ENCODE peak calls at places on chromosome 6, in six cellular contexts. H is MM.1S, E is NT2/D1, D is mesendoderm, C is astrocyte, P is IMR-90. Z is an unnamed sample.

GRCh38 chr6:150368762-150369161 is at the start of gene IYD:
- DNase-seq in H (no peak), E (no peak), D (no peak), C (no peak), P (no peak), Z (no peak)

GRCh38 chr6:6581014-6581413 is 7.5 kb upstream of the LY86 start:
- DNase-seq in H (no peak), E (no peak), D (no peak), C (no peak), P (no peak), Z (no peak)

GRCh38 chr6:122482750-122483080 is 11.1 kb upstream of the SERINC1 start:
- DNase-seq in H (no peak), E (no peak), D (peak), C (no peak), P (no peak), Z (no peak)

GRCh38 chr6:374956-375355 is 16.6 kb upstream of the IRF4 start:
- DNase-seq in H (no peak), E (no peak), D (no peak), C (no peak), P (no peak), Z (no peak)

GRCh38 chr6:30685977-30686907 is at the start of gene PPP1R18:
- DNase-seq in H (peak), E (no peak), D (peak), C (peak), P (peak), Z (no peak)

GRCh38 chr6:37525460-37526357 is 26.0 kb upstream of the CCDC167 start:
- DNase-seq in H (no peak), E (no peak), D (peak), C (no peak), P (peak), Z (no peak)

GRCh38 chr6:23797041-23797440 is 329.0 kb upstream of the NRSN1 start:
- DNase-seq in H (no peak), E (no peak), D (peak), C (no peak), P (no peak), Z (no peak)

GRCh38 chr6:14728396-14729024 is 517.4 kb upstream of the JARID2 start:
- DNase-seq in H (no peak), E (no peak), D (no peak), C (peak), P (peak), Z (no peak)

GRCh38 chr6:163780993-163781392 is 366.5 kb downstream of the QKI start:
- DNase-seq in H (no peak), E (no peak), D (no peak), C (peak), P (peak), Z (peak)

GRCh38 chr6:112179631-112180030 is 74.7 kb downstream of the LAMA4 start:
- DNase-seq in H (no peak), E (no peak), D (no peak), C (no peak), P (peak), Z (no peak)

GRCh38 chr6:134247271-134247833 is 70.6 kb downstream of the SGK1 start:
- DNase-seq in H (peak), E (no peak), D (no peak), C (no peak), P (no peak), Z (no peak)

GRCh38 chr6:101117397-101118185 is 236.5 kb upstream of the ASCC3 start:
- DNase-seq in H (no peak), E (no peak), D (peak), C (no peak), P (no peak), Z (no peak)

GRCh38 chr6:150654671-150655070 is 55.0 kb downstream of the PLEKHG1 start:
- DNase-seq in H (no peak), E (no peak), D (no peak), C (no peak), P (no peak), Z (no peak)

DNA sequence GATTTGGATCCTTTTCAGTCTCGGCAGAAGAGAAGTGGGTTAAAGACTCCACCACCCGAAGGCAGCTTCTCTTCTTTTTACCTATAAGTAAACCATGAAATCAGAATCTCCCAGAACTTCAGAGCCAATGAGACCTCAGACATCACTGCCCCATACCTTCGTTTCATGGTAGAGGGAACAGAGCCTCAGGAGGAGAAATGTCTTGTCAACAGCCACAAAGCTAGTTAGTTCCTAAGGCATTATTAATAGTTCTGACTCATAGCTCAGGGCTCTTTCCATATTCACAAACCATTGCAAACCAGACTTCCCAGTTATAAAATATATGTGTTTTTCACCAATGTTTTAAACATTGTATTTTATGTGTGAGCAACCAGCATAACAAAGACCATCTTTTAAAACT is 118.7 kb upstream of the RIPOR2 start:
- DNase-seq in H (no peak), E (no peak), D (no peak), C (peak), P (peak), Z (no peak)
- H3K4me3 ChIP-seq in H (no peak), E (no peak), D (no peak), C (no peak), P (peak), Z (no peak)

DNA sequence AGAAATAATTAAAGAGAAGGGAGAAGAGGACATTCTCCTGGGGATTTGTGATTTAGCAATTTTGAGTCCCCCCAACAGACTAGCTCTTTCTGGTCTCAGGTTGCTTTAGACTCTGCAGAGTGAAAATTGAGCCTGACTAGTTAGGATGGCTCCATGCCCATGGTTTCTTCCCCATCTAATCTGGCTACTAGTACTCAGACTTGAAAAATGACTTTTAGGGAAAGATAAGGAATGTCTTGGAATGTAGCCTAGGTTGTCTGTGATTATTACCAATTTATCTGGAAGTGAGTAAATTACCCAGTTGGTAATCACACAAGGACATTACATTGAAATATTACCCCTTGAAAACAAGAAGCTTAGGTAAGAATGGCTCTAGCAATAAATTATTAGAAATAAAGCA is 4.2 kb downstream of the BEND6 start:
- DNase-seq in H (no peak), E (no peak), D (no peak), C (peak), P (peak), Z (no peak)
- H3K9ac ChIP-seq in H (no peak), E (no peak), D (no peak), C (no peak), P (no peak), Z (no peak)

GRCh38 chr6:45148278-45148677 is 179.9 kb upstream of the RUNX2 start:
- DNase-seq in H (no peak), E (no peak), D (no peak), C (peak), P (peak), Z (no peak)

GRCh38 chr6:45154679-45155078 is 173.5 kb upstream of the RUNX2 start:
- DNase-seq in H (no peak), E (no peak), D (no peak), C (no peak), P (no peak), Z (no peak)

GRCh38 chr6:45148711-45149341 is 179.3 kb upstream of the RUNX2 start:
- DNase-seq in H (no peak), E (no peak), D (no peak), C (peak), P (peak), Z (no peak)
- H3K4me3 ChIP-seq in H (no peak), E (no peak), D (no peak), C (no peak), P (no peak), Z (no peak)

GRCh38 chr6:41247288-41247865 is 19.2 kb downstream of the TREML4 start:
- DNase-seq in H (no peak), E (no peak), D (no peak), C (no peak), P (no peak), Z (no peak)
- H3K9ac ChIP-seq in H (no peak), E (no peak), D (no peak), C (no peak), P (no peak), Z (no peak)

Z was measured in neuronal stem cell.